ENCODE peak calls at places on chromosomes 13 and 19, in seven cellular contexts. V, Q, U, Z, K, R and T are unnamed samples.

GRCh38 chr13:65856464-65856863 is 1373.7 kb downstream of the PCDH9 start:
- DNase-seq in V (no peak), Q (no peak), U (no peak), Z (no peak), K (peak; percentile 46), R (no peak), T (peak; percentile 80)

GRCh38 chr19:7737215-7737614 is 5.3 kb upstream of the CLEC4G start:
- DNase-seq in V (no peak), Q (no peak), U (no peak), Z (no peak), K (no peak), R (peak; percentile 45), T (no peak)

GRCh38 chr19:31232220-31232619 is 117.0 kb downstream of the TSHZ3 start:
- DNase-seq in V (no peak), Q (no peak), U (peak; percentile 48), Z (no peak), K (peak; percentile 34), R (no peak), T (peak; percentile 72)

GRCh38 chr19:10601999-10602329 is 14.9 kb upstream of the AP1M2 start:
- DNase-seq in V (no peak), Q (no peak), U (no peak), Z (no peak), K (no peak), R (no peak), T (no peak)

GRCh38 chr13:20190481-20191310 is 2.0 kb downstream of the GJB2 start:
- DNase-seq in V (no peak), Q (no peak), U (no peak), Z (no peak), K (peak; percentile 77), R (no peak), T (peak; percentile 90)

GRCh38 chr19:14325863-14326262 is 55.4 kb upstream of the ADGRE5 start:
- DNase-seq in V (no peak), Q (no peak), U (no peak), Z (no peak), K (peak; percentile 32), R (no peak), T (no peak)

GRCh38 chr13:92197669-92198068 is 799.2 kb downstream of the GPC5 start:
- DNase-seq in V (no peak), Q (no peak), U (no peak), Z (no peak), K (peak; percentile 11), R (peak; percentile 27), T (peak; percentile 19)

GRCh38 chr19:7480975-7481265 is 7.9 kb downstream of the PEX11G start:
- DNase-seq in V (no peak), Q (no peak), U (no peak), Z (no peak), K (no peak), R (no peak), T (no peak)

GRCh38 chr13:99083976-99084375 is 106.1 kb upstream of the DOCK9 start:
- DNase-seq in V (no peak), Q (no peak), U (no peak), Z (no peak), K (no peak), R (no peak), T (no peak)

GRCh38 chr13:33446821-33447481 is 161.4 kb upstream of the STARD13 start:
- DNase-seq in V (no peak), Q (no peak), U (no peak), Z (no peak), K (no peak), R (peak; percentile 97), T (no peak)

GRCh38 chr19:45254044-45254531 is 3.0 kb downstream of the MARK4 start:
- DNase-seq in V (no peak), Q (no peak), U (peak; percentile 36), Z (no peak), K (no peak), R (peak; percentile 90), T (no peak)

GRCh38 chr13:26254583-26255102 is 714 bp downstream of the CDK8 start:
- DNase-seq in V (no peak), Q (peak; percentile 48), U (peak; percentile 71), Z (no peak), K (peak; percentile 50), R (peak; percentile 73), T (peak; percentile 31)

GRCh38 chr13:52644108-52644507 is 1.9 kb downstream of the HNRNPA1L2 start:
- DNase-seq in V (no peak), Q (no peak), U (no peak), Z (no peak), K (no peak), R (peak; percentile 9), T (peak; percentile 54)

GRCh38 chr13:30323524-30323923 is 16.2 kb upstream of the KATNAL1 start:
- DNase-seq in V (no peak), Q (no peak), U (no peak), Z (no peak), K (no peak), R (no peak), T (no peak)

GRCh38 chr13:54241719-54242118 is 1213.1 kb downstream of the OLFM4 start:
- DNase-seq in V (no peak), Q (no peak), U (no peak), Z (no peak), K (no peak), R (no peak), T (no peak)

GRCh38 chr19:2405256-2405655 is 22.1 kb downstream of the TIMM13 start:
- DNase-seq in V (no peak), Q (no peak), U (no peak), Z (no peak), K (no peak), R (no peak), T (no peak)

GRCh38 chr13:28455580-28456194 is 39.2 kb downstream of the FLT1 start:
- DNase-seq in V (no peak), Q (no peak), U (no peak), Z (no peak), K (no peak), R (peak; percentile 51), T (no peak)

GRCh38 chr13:21032656-21033055 is 28.7 kb downstream of the LATS2 start:
- DNase-seq in V (no peak), Q (no peak), U (no peak), Z (no peak), K (no peak), R (no peak), T (no peak)

GRCh38 chr13:94236876-94237275 is 242.6 kb downstream of the DCT start:
- DNase-seq in V (no peak), Q (no peak), U (no peak), Z (no peak), K (no peak), R (no peak), T (no peak)

GRCh38 chr19:34962945-34963530 is 991 bp downstream of the ZNF792 start:
- DNase-seq in V (no peak), Q (no peak), U (peak; percentile 69), Z (no peak), K (peak; percentile 23), R (no peak), T (peak; percentile 5)

GRCh38 chr13:106186366-106187030 is 349.0 kb downstream of the EFNB2 start:
- DNase-seq in V (no peak), Q (no peak), U (no peak), Z (no peak), K (no peak), R (no peak), T (peak; percentile 9)

GRCh38 chr13:76741624-76742023 is 144.6 kb downstream of the KCTD12 start:
- DNase-seq in V (no peak), Q (no peak), U (no peak), Z (no peak), K (peak; percentile 61), R (no peak), T (peak; percentile 78)
- H3K4ac ChIP-seq in V (no peak overlapping the region), Q (no peak overlapping the region), U (no peak overlapping the region), Z (no peak overlapping the region), K (no peak overlapping the region), R (no peak overlapping the region), T (no peak overlapping the region)

GRCh38 chr19:4174895-4175668 is 7.3 kb downstream of the SIRT6 start:
- DNase-seq in V (no peak), Q (no peak), U (no peak), Z (no peak), K (no peak), R (no peak), T (no peak)
- H3K4ac ChIP-seq in V (no peak overlapping the region), Q (no peak overlapping the region), U (no peak overlapping the region), Z (no peak overlapping the region), K (no peak overlapping the region), R (no peak overlapping the region), T (no peak overlapping the region)

GRCh38 chr13:46170268-46170667 is 11.7 kb downstream of the LCP1 start:
- DNase-seq in V (no peak), Q (peak; percentile 35), U (no peak), Z (peak; percentile 2), K (no peak), R (no peak), T (no peak)

GRCh38 chr13:46171223-46171622 is 10.8 kb downstream of the LCP1 start:
- DNase-seq in V (no peak), Q (no peak), U (no peak), Z (no peak), K (no peak), R (no peak), T (no peak)

GRCh38 chr13:46170687-46171086 is 11.3 kb downstream of the LCP1 start:
- DNase-seq in V (peak; percentile 17), Q (no peak), U (peak; percentile 49), Z (no peak), K (peak; percentile 51), R (peak; percentile 39), T (no peak)

GRCh38 chr13:46172531-46172991 is 9.4 kb downstream of the LCP1 start:
- DNase-seq in V (no peak), Q (no peak), U (peak; percentile 26), Z (no peak), K (no peak), R (peak; percentile 72), T (no peak)

DNA sequence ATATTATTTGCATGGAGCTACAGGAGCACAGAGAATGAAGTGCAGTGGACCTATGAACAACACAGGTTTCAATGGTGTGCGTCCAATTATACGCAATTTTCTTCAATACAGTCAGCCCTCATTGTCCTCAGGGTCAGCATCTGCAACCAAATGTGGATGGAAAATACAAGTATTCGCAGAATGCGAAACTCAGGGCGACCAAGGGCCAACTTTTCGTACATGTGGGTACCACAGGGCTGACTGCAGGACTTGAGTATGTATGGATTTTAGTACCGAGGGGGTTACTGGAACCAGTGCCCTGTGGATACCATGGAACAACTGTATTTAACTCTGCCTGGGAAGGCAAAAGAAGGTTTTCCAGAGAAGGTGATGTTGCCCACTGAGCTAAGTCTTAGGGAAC is 10.2 kb downstream of the LCP1 start:
- DNase-seq in V (no peak), Q (no peak), U (no peak), Z (no peak), K (no peak), R (peak; percentile 94), T (no peak)
- H3K4ac ChIP-seq in V (no peak overlapping the region), Q (no peak overlapping the region), U (no peak overlapping the region), Z (no peak overlapping the region), K (no peak overlapping the region), R (peak overlapping the region; percentile 91), T (no peak overlapping the region)

DNA sequence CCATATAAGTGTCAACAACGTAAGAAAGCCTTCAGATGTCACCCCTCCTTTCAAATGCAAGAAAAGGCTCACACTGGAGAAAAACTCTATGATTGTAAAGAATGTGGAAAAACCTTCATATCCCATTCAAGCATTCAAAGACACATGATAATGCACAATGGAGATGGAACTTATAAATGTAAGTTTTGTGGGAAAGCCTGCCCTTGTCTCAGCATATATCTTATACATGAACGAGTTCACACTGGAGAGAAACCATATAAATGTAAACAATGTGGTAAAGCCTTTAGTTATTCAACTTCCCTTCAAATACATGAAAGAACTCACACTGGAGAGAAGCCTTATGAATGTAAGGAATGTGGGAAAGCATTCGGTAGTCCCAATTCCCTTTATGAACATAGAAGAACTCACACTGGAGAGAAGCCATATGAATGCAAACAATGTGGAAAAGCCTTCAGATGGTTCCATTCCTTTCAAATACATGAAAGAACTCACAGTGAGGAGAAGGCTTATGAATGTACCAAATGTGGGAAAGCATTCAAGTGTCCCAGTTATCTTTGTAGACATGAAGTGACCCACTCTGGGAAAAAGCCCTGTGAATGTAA is 11.1 kb downstream of the ZNF844 start:
- DNase-seq in V (no peak), Q (no peak), U (no peak), Z (no peak), K (no peak), R (no peak), T (no peak)
- H3K4ac ChIP-seq in V (no peak overlapping the region), Q (no peak overlapping the region), U (no peak overlapping the region), Z (no peak overlapping the region), K (no peak overlapping the region), R (no peak overlapping the region), T (no peak overlapping the region)